ENCODE peak calls at places on chromosome 19, in four cellular contexts. One of them, this sample, is unnamed.

GRCh38 chr19:17296278-17296677 is 6.9 kb downstream of the ABHD8 start:
- DNase-seq in NCI-H1092: no peak
- DNase-seq in EL: peak
- DNase-seq in astrocyte: peak
- DNase-seq in this sample: no peak

GRCh38 chr19:44582581-44583265 is 30.6 kb upstream of the IGSF23 start:
- DNase-seq in astrocyte: no peak
- DNase-seq in EL: peak
- DNase-seq in NCI-H1092: no peak
- DNase-seq in this sample: no peak

GRCh38 chr19:1441677-1442438 is 3.7 kb downstream of the RPS15 start:
- DNase-seq in NCI-H1092: no peak
- DNase-seq in astrocyte: no peak
- DNase-seq in EL: no peak
- DNase-seq in this sample: no peak

GRCh38 chr19:51457351-51458013 is 772 bp downstream of the SIGLEC8 start:
- DNase-seq in astrocyte: no peak
- DNase-seq in NCI-H1092: no peak
- DNase-seq in EL: no peak
- DNase-seq in this sample: no peak

GRCh38 chr19:56612737-56613136 is 17.6 kb downstream of the ZNF71 start:
- DNase-seq in NCI-H1092: no peak
- DNase-seq in EL: no peak
- DNase-seq in astrocyte: no peak
- DNase-seq in this sample: no peak

GRCh38 chr19:11137542-11138384 is 17.8 kb downstream of the SPC24 start:
- DNase-seq in EL: peak
- DNase-seq in astrocyte: peak
- DNase-seq in NCI-H1092: peak
- DNase-seq in this sample: no peak

GRCh38 chr19:48826606-48827020 is 9.7 kb downstream of the HSD17B14 start:
- DNase-seq in NCI-H1092: no peak
- DNase-seq in astrocyte: no peak
- DNase-seq in EL: no peak
- DNase-seq in this sample: no peak

GRCh38 chr19:5154129-5154798 is 185.4 kb downstream of the KDM4B start:
- DNase-seq in EL: peak
- DNase-seq in NCI-H1092: no peak
- DNase-seq in astrocyte: no peak
- DNase-seq in this sample: no peak

GRCh38 chr19:56637976-56638555 is 4.9 kb upstream of the SMIM17 start:
- DNase-seq in astrocyte: peak
- DNase-seq in EL: peak
- DNase-seq in NCI-H1092: no peak
- DNase-seq in this sample: no peak

GRCh38 chr19:5914358-5914774 is 312 bp downstream of the CAPS start:
- DNase-seq in EL: no peak
- DNase-seq in astrocyte: no peak
- DNase-seq in NCI-H1092: no peak
- DNase-seq in this sample: no peak

GRCh38 chr19:49395581-49396407 is 7.7 kb downstream of the KASH5 start:
- DNase-seq in EL: no peak
- DNase-seq in NCI-H1092: no peak
- DNase-seq in astrocyte: no peak
- DNase-seq in this sample: no peak

GRCh38 chr19:56162258-56162657 is 13.6 kb upstream of the GALP start:
- DNase-seq in astrocyte: peak
- DNase-seq in NCI-H1092: no peak
- DNase-seq in EL: peak
- DNase-seq in this sample: peak

GRCh38 chr19:29098863-29099481 is 114.0 kb downstream of the UQCRFS1 start:
- DNase-seq in NCI-H1092: no peak
- DNase-seq in EL: peak
- DNase-seq in astrocyte: no peak
- DNase-seq in this sample: no peak

GRCh38 chr19:15264061-15264932 is 32.0 kb upstream of the EPHX3 start:
- DNase-seq in EL: peak
- DNase-seq in NCI-H1092: peak
- DNase-seq in astrocyte: no peak
- DNase-seq in this sample: peak

GRCh38 chr19:45130888-45131615 is 29.7 kb downstream of the NKPD1 start:
- DNase-seq in astrocyte: no peak
- DNase-seq in NCI-H1092: peak
- DNase-seq in EL: no peak
- DNase-seq in this sample: no peak

GRCh38 chr19:1616875-1617274 is 11.6 kb upstream of the UQCR11 start:
- DNase-seq in EL: no peak
- DNase-seq in astrocyte: no peak
- DNase-seq in NCI-H1092: no peak
- DNase-seq in this sample: no peak

GRCh38 chr19:46723471-46723870 is 6.6 kb upstream of the PRKD2 start:
- DNase-seq in astrocyte: no peak
- DNase-seq in NCI-H1092: no peak
- DNase-seq in EL: no peak
- DNase-seq in this sample: no peak